ENCODE peak calls at places on chromosomes 1 and 21, in eight cellular contexts. M is GM23338, A is SK-N-SH, W is psoas muscle, V is right atrium auricular region, N is transverse colon, Y is sigmoid colon, K is MM.1S. R is an unnamed sample.

GRCh38 chr1:89530690-89531089 is 6.1 kb downstream of the LRRC8B start:
- DNase-seq in M (peak; percentile 49), A (no peak), W (no peak), V (no peak), N (no peak), Y (no peak), K (no peak), R (no peak)

GRCh38 chr1:207814469-207814868 is 62.6 kb downstream of the CD46 start:
- DNase-seq in M (no peak), A (no peak), W (peak; percentile 48), V (peak; percentile 54), N (no peak), Y (no peak), K (no peak), R (no peak)

GRCh38 chr1:20485527-20486456 is at the start of gene CAMK2N1:
- DNase-seq in M (peak; percentile 78), A (peak; percentile 89), W (peak; percentile 83), V (no peak), N (peak; percentile 86), Y (peak; percentile 93), K (no peak), R (no peak)

GRCh38 chr21:33451634-33452071 is 28.1 kb downstream of the TMEM50B start:
- DNase-seq in M (no peak), A (no peak), W (no peak), V (no peak), N (no peak), Y (no peak), K (no peak), R (peak; percentile 22)

GRCh38 chr1:41359211-41360073 is 1.8 kb upstream of the FOXO6 start:
- DNase-seq in M (no peak), A (no peak), W (peak; percentile 86), V (no peak), N (no peak), Y (no peak), K (no peak), R (no peak)

GRCh38 chr1:94434339-94435092 is 16.3 kb downstream of the ABCD3 start:
- DNase-seq in M (no peak), A (no peak), W (no peak), V (no peak), N (no peak), Y (no peak), K (no peak), R (no peak)

GRCh38 chr1:212255705-212256307 is 29.4 kb upstream of the PPP2R5A start:
- DNase-seq in M (no peak), A (no peak), W (no peak), V (no peak), N (no peak), Y (no peak), K (no peak), R (no peak)

GRCh38 chr1:29820401-29820800 is 584.1 kb downstream of the PTPRU start:
- DNase-seq in M (no peak), A (no peak), W (no peak), V (peak; percentile 23), N (no peak), Y (no peak), K (no peak), R (peak; percentile 55)

GRCh38 chr1:2376931-2377672 is 14.3 kb downstream of the MORN1 start:
- DNase-seq in M (no peak), A (no peak), W (peak; percentile 42), V (no peak), N (peak; percentile 5), Y (peak; percentile 50), K (no peak), R (no peak)

GRCh38 chr1:46174448-46175231 is at the start of gene TSPAN1:
- DNase-seq in M (no peak), A (no peak), W (peak; percentile 79), V (peak; percentile 85), N (no peak), Y (peak; percentile 74), K (no peak), R (peak; percentile 45)

GRCh38 chr1:54460346-54460745 is 54.2 kb upstream of the SSBP3 start:
- DNase-seq in M (no peak), A (no peak), W (peak; percentile 21), V (no peak), N (no peak), Y (peak; percentile 13), K (no peak), R (no peak)

GRCh38 chr1:117671781-117672501 is 66.1 kb downstream of the TENT5C start:
- DNase-seq in M (peak; percentile 51), A (no peak), W (peak; percentile 70), V (peak; percentile 75), N (peak; percentile 67), Y (peak; percentile 79), K (no peak), R (no peak)

GRCh38 chr1:169041371-169041770 is 65.1 kb upstream of the ATP1B1 start:
- DNase-seq in M (no peak), A (no peak), W (no peak), V (no peak), N (no peak), Y (no peak), K (no peak), R (no peak)

GRCh38 chr1:32208891-32209309 is at the start of gene DCDC2B:
- DNase-seq in M (peak; percentile 33), A (peak; percentile 43), W (peak; percentile 60), V (no peak), N (peak; percentile 92), Y (no peak), K (no peak), R (peak; percentile 66)

GRCh38 chr1:229843627-229844238 is 217.7 kb downstream of the URB2 start:
- DNase-seq in M (no peak), A (no peak), W (peak; percentile 85), V (no peak), N (peak; percentile 61), Y (peak; percentile 90), K (no peak), R (peak; percentile 51)

GRCh38 chr1:229844675-229845074 is 218.6 kb downstream of the URB2 start:
- DNase-seq in M (no peak), A (no peak), W (peak; percentile 71), V (no peak), N (peak; percentile 54), Y (no peak), K (no peak), R (no peak)

GRCh38 chr1:229839800-229840199 is 213.8 kb downstream of the URB2 start:
- DNase-seq in M (no peak), A (no peak), W (no peak), V (no peak), N (no peak), Y (no peak), K (no peak), R (no peak)

GRCh38 chr1:229842302-229843255 is 216.5 kb downstream of the URB2 start:
- DNase-seq in M (no peak), A (no peak), W (no peak), V (no peak), N (no peak), Y (no peak), K (no peak), R (no peak)

GRCh38 chr1:229841230-229841629 is 215.2 kb downstream of the URB2 start:
- DNase-seq in M (no peak), A (no peak), W (no peak), V (no peak), N (no peak), Y (no peak), K (no peak), R (peak; percentile 82)
- H3K27me3 ChIP-seq in M (no peaks in the 10 kb centered on the region), A (no peaks in the 10 kb centered on the region), W (no peaks in the 10 kb centered on the region), V (no peaks in the 10 kb centered on the region), N (no peaks in the 10 kb centered on the region), Y (no peaks in the 10 kb centered on the region), K (no peaks in the 10 kb centered on the region), R (peaks cover 9% of the 10 kb centered on the region)

GRCh38 chr1:6276765-6277555 is 16.1 kb upstream of the GPR153 start:
- DNase-seq in M (no peak), A (no peak), W (no peak), V (no peak), N (no peak), Y (no peak), K (no peak), R (no peak)
- H3K27ac ChIP-seq in M (peak overlapping the region; percentile 26), A (no peak overlapping the region), W (no peak overlapping the region), V (peak overlapping the region; percentile 73), N (peak overlapping the region; percentile 66), Y (peak overlapping the region; percentile 69), K (no peak overlapping the region), R (peak overlapping the region; percentile 28)

DNA sequence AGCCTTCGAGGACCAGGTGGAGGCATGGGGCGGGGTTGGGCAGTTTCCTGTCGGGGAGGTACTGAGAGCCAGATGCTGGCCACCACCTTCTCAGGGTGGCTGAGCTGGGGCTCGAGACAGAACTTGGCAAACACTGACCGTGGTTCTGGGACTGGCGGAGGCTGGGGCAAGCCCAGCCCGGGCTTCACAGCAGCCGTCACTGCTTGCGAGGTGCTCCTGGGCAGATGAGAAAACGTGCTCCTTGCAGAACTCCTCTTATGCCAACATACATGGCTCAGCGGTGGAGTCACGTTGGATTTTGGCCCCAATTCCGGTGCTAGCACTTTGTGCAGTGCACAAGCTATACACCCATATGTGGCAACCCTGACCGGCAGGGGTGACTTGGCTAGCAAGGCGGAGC is 69.2 kb downstream of the RUNX3 start:
- DNase-seq in M (no peak), A (no peak), W (no peak), V (no peak), N (no peak), Y (peak; percentile 59), K (no peak), R (no peak)
- H3K27me3 ChIP-seq in M (no peaks in the 10 kb centered on the region), A (no peaks in the 10 kb centered on the region), W (peaks cover 22% of the 10 kb centered on the region), V (no peaks in the 10 kb centered on the region), N (peaks cover 2% of the 10 kb centered on the region), Y (no peaks in the 10 kb centered on the region), K (no peaks in the 10 kb centered on the region), R (peaks cover 34% of the 10 kb centered on the region)

GRCh38 chr1:226664413-226665101 is 74.5 kb downstream of the ITPKB start:
- DNase-seq in M (no peak), A (no peak), W (peak; percentile 73), V (peak; percentile 80), N (peak; percentile 30), Y (peak; percentile 91), K (no peak), R (no peak)

GRCh38 chr1:226661271-226661670 is 77.8 kb downstream of the ITPKB start:
- DNase-seq in M (no peak), A (no peak), W (peak; percentile 24), V (no peak), N (no peak), Y (no peak), K (no peak), R (peak; percentile 35)

GRCh38 chr1:226661965-226662364 is 77.1 kb downstream of the ITPKB start:
- DNase-seq in M (no peak), A (no peak), W (peak; percentile 43), V (no peak), N (no peak), Y (no peak), K (no peak), R (peak; percentile 5)

GRCh38 chr1:226662704-226663326 is 76.3 kb downstream of the ITPKB start:
- DNase-seq in M (no peak), A (peak; percentile 78), W (peak; percentile 91), V (peak; percentile 95), N (peak; percentile 79), Y (peak; percentile 95), K (peak; percentile 98), R (peak; percentile 97)

GRCh38 chr1:226663327-226663704 is 75.8 kb downstream of the ITPKB start:
- DNase-seq in M (no peak), A (no peak), W (no peak), V (no peak), N (no peak), Y (no peak), K (no peak), R (no peak)
- H3K27ac ChIP-seq in M (no peak overlapping the region), A (peak overlapping the region; percentile 57), W (peak overlapping the region; percentile 77), V (peak overlapping the region; percentile 84), N (no peak overlapping the region), Y (no peak overlapping the region), K (peak overlapping the region; percentile 96), R (peak overlapping the region; percentile 84)

GRCh38 chr1:14826172-14826636 is 227.7 kb downstream of the KAZN start:
- DNase-seq in M (no peak), A (peak; percentile 27), W (no peak), V (peak; percentile 60), N (peak; percentile 23), Y (peak; percentile 88), K (no peak), R (no peak)
- H3K27me3 ChIP-seq in M (no peaks in the 10 kb centered on the region), A (no peaks in the 10 kb centered on the region), W (no peaks in the 10 kb centered on the region), V (no peaks in the 10 kb centered on the region), N (no peaks in the 10 kb centered on the region), Y (no peaks in the 10 kb centered on the region), K (no peaks in the 10 kb centered on the region), R (no peaks in the 10 kb centered on the region)